ENCODE peak calls at places on chromosomes 3 and 15, in four cellular contexts. C, W, Z and V are unnamed samples.

GRCh38 chr15:52790166-52790708 is at the start of gene ONECUT1:
- DNase-seq in W (peak; percentile 50), Z (peak; percentile 67), C (no peak), V (peak; percentile 26)

GRCh38 chr15:80934761-80935221 is 54.8 kb downstream of the MESD start:
- DNase-seq in W (no peak), Z (peak; percentile 29), C (no peak), V (peak; percentile 56)

GRCh38 chr15:87573534-87573933 is 683.0 kb downstream of the NTRK3 start:
- DNase-seq in W (no peak), Z (no peak), C (no peak), V (no peak)

GRCh38 chr3:34073961-34074360 is 275.5 kb downstream of the PDCD6IP start:
- DNase-seq in W (no peak), Z (no peak), C (no peak), V (no peak)

GRCh38 chr3:180278583-180279188 is 241.9 kb upstream of the PEX5L start:
- DNase-seq in W (no peak), C (no peak), Z (no peak), V (no peak)

GRCh38 chr3:178709047-178709446 is 172.8 kb downstream of the KCNMB2 start:
- DNase-seq in C (no peak), W (no peak), Z (no peak), V (no peak)

GRCh38 chr15:86916671-86917450 is 837.2 kb downstream of the AGBL1 start:
- DNase-seq in W (no peak), Z (no peak), C (no peak), V (no peak)

GRCh38 chr15:42450434-42450790 is 40.5 kb downstream of the ZNF106 start:
- DNase-seq in C (no peak), Z (no peak), W (no peak), V (no peak)

GRCh38 chr15:56608140-56608778 is 125.0 kb downstream of the ZNF280D start:
- DNase-seq in C (peak; percentile 3), Z (no peak), W (no peak), V (peak; percentile 21)

GRCh38 chr3:88061749-88062148 is 2.7 kb downstream of the ZNF654 start:
- DNase-seq in C (no peak), W (no peak), Z (peak; percentile 19), V (no peak)

GRCh38 chr3:73391984-73392383 is 232.8 kb downstream of the PDZRN3 start:
- DNase-seq in Z (no peak), C (no peak), W (no peak), V (no peak)

GRCh38 chr3:169133178-169134161 is 530.0 kb downstream of the MECOM start:
- DNase-seq in C (no peak), Z (peak; percentile 52), W (no peak), V (peak; percentile 32)

GRCh38 chr15:72968531-72968922 is 83.7 kb upstream of the NEO1 start:
- DNase-seq in W (peak; percentile 86), C (no peak), Z (peak; percentile 30), V (no peak)